ENCODE peak calls at places on chromosomes 16 and 17, in nine cellular contexts. V is CD8-positive, alpha-beta T cell; P is body of pancreas; Y is dorsolateral prefrontal cortex; K is SK-N-SH; G is naive thymus-derived CD4-positive, alpha-beta T cell; X is gastrocnemius medialis; J is CD4-positive, alpha-beta memory T cell; S is OCI-LY7. I is an unnamed sample.
A peak's percentile ranks its signal among the peaks of the same experiment; 100 is the strongest.

GRCh38 chr17:4365628-4366311 is 705 bp downstream of the UBE2G1 start:
- DNase-seq in V (peak; percentile 25), P (peak; percentile 34), Y (no peak), K (peak; percentile 76), G (no peak), X (no peak), J (peak; percentile 57), S (peak; percentile 62), I (peak; percentile 74)

GRCh38 chr16:85137323-85138072 is 25.2 kb upstream of the CIBAR2 start:
- DNase-seq in V (no peak), P (peak; percentile 94), Y (peak; percentile 91), K (peak; percentile 96), G (no peak), X (peak; percentile 91), J (no peak), S (no peak), I (peak; percentile 96)

GRCh38 chr17:80832266-80832676 is 159.4 kb upstream of the CHMP6 start:
- DNase-seq in V (no peak), P (peak; percentile 19), Y (peak; percentile 54), K (peak; percentile 89), G (no peak), X (no peak), J (peak; percentile 26), S (no peak), I (no peak)

GRCh38 chr17:81398855-81399451 is 3.7 kb downstream of the BAHCC1 start:
- DNase-seq in V (no peak), P (no peak), Y (no peak), K (no peak), G (no peak), X (no peak), J (no peak), S (no peak), I (no peak)

GRCh38 chr16:4313563-4314531 is 2.0 kb upstream of the GLIS2 start:
- DNase-seq in V (no peak), P (peak; percentile 90), Y (no peak), K (peak; percentile 79), G (no peak), X (no peak), J (peak; percentile 28), S (peak; percentile 40), I (no peak)

GRCh38 chr17:16215002-16215272 is 397 bp downstream of the NCOR1 start:
- DNase-seq in V (no peak), P (peak; percentile 51), Y (no peak), K (peak; percentile 80), G (no peak), X (peak; percentile 7), J (no peak), S (peak; percentile 60), I (peak; percentile 83)

GRCh38 chr16:67847064-67847861 is at the start of gene CENPT:
- DNase-seq in V (no peak), P (peak; percentile 69), Y (peak; percentile 48), K (peak; percentile 55), G (no peak), X (no peak), J (peak; percentile 55), S (peak; percentile 77), I (no peak)

GRCh38 chr16:85296859-85297698 is 184.8 kb upstream of the CIBAR2 start:
- DNase-seq in V (peak; percentile 41), P (peak; percentile 54), Y (no peak), K (peak; percentile 72), G (peak; percentile 57), X (no peak), J (no peak), S (peak; percentile 72), I (no peak)

GRCh38 chr17:82860606-82861392 is 21.0 kb upstream of the ZNF750 start:
- DNase-seq in V (no peak), P (no peak), Y (no peak), K (no peak), G (no peak), X (no peak), J (no peak), S (no peak), I (no peak)

GRCh38 chr16:89330177-89330856 is 112.8 kb downstream of the ZNF778 start:
- DNase-seq in V (peak; percentile 23), P (peak; percentile 76), Y (no peak), K (no peak), G (peak; percentile 52), X (no peak), J (peak; percentile 74), S (no peak), I (no peak)

GRCh38 chr17:40284085-40284713 is 3.5 kb upstream of the CDC6 start:
- DNase-seq in V (no peak), P (peak; percentile 45), Y (no peak), K (no peak), G (no peak), X (no peak), J (no peak), S (no peak), I (no peak)

GRCh38 chr16:6558661-6559060 is 774.0 kb upstream of the RBFOX1 start:
- DNase-seq in V (no peak), P (no peak), Y (no peak), K (no peak), G (no peak), X (no peak), J (no peak), S (no peak), I (no peak)

GRCh38 chr17:39455919-39456318 is 4.9 kb upstream of the MED1 start:
- DNase-seq in V (no peak), P (no peak), Y (no peak), K (no peak), G (no peak), X (no peak), J (no peak), S (no peak), I (no peak)

GRCh38 chr16:84396537-84397008 is 28.2 kb downstream of the ATP2C2 start:
- DNase-seq in V (no peak), P (no peak), Y (no peak), K (no peak), G (no peak), X (no peak), J (no peak), S (no peak), I (no peak)

GRCh38 chr16:20300312-20301097 is 26.8 kb downstream of the GP2 start:
- DNase-seq in V (no peak), P (peak; percentile 77), Y (peak; percentile 33), K (peak; percentile 67), G (peak; percentile 6), X (no peak), J (no peak), S (peak; percentile 52), I (no peak)

GRCh38 chr16:81697321-81697885 is 81.7 kb upstream of the PLCG2 start:
- DNase-seq in V (peak; percentile 45), P (peak; percentile 59), Y (peak; percentile 53), K (peak; percentile 61), G (peak; percentile 40), X (no peak), J (no peak), S (peak; percentile 31), I (no peak)

GRCh38 chr16:31916056-31916488 is 42.5 kb downstream of the ZNF267 start:
- DNase-seq in V (no peak), P (no peak), Y (no peak), K (no peak), G (no peak), X (no peak), J (no peak), S (peak; percentile 7), I (no peak)

GRCh38 chr16:66979011-66979717 is 9.2 kb upstream of the CES4A start:
- DNase-seq in V (no peak), P (peak; percentile 36), Y (no peak), K (no peak), G (no peak), X (peak; percentile 36), J (no peak), S (no peak), I (no peak)

GRCh38 chr17:9928601-9929341 is 23.7 kb upstream of the RCVRN start:
- DNase-seq in V (no peak), P (peak; percentile 25), Y (no peak), K (peak; percentile 58), G (no peak), X (no peak), J (no peak), S (peak; percentile 20), I (no peak)
- H3K27ac ChIP-seq in V (no peak overlapping the region), P (no peak overlapping the region), Y (peak overlapping the region; percentile 66), K (no peak overlapping the region), G (no peak overlapping the region), X (peak overlapping the region; percentile 13), J (no peak overlapping the region), S (no peak overlapping the region), I (no peak overlapping the region)

DNA sequence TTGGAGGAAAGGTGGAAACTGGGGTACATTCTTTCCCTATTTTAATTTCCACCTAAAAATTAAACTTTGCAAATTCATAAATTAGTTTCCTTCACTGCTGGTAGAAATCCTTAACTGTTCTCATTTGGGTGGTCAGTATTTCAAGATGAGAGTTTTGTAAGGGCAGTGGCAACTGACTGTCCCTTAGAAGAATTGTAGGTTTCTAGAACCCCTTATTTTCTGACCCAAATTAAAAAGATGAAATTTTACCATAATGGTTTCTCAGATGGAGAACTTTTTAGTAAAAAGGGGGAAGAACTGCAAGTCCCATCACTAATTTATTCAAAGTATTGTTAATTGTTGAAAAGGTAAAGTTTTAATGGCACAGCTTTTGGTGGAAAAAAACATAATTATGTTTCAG is 5.6 kb downstream of the IGF2BP1 start:
- DNase-seq in V (no peak), P (no peak), Y (no peak), K (no peak), G (no peak), X (no peak), J (no peak), S (no peak), I (no peak)
- H3K27ac ChIP-seq in V (no peak overlapping the region), P (no peak overlapping the region), Y (no peak overlapping the region), K (no peak overlapping the region), G (no peak overlapping the region), X (no peak overlapping the region), J (no peak overlapping the region), S (no peak overlapping the region), I (no peak overlapping the region)

DNA sequence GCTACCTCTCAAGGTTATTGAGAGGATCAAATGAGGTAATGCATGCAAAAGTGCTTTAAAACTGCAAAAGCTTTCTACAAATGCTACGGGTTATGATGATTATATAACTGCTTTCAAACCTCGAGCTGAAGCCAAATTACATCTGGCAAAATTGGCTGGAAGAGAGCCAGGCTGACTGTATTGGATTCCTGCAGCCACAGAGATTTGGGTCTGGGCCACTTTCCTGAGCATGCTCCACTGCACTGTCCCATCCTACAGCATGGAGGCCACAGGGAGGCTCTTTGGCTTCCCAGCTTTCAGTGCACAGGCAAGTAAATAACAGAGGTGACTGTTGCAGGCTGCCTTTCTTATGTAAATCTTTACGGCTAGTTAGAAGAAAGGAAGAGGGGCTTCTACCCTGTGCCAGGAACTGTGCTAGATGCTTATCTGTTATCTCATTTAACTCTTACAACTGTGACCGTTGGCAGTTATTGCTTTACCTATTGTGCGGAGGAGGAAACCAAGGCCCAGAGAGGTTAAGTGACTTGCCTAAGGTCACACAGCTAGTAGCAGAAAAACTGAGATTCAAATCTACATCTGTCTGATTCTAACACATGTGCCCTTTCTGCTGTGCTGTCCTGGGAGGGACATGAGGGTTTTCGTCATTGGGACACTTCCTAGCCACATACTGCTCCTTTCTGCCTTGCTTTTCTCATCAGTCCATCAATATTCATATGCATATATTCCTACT is 121.8 kb downstream of the SPACA3 start:
- DNase-seq in V (no peak), P (peak; percentile 26), Y (no peak), K (peak; percentile 29), G (no peak), X (no peak), J (no peak), S (no peak), I (no peak)
- H3K27ac ChIP-seq in V (no peak overlapping the region), P (no peak overlapping the region), Y (no peak overlapping the region), K (no peak overlapping the region), G (no peak overlapping the region), X (no peak overlapping the region), J (no peak overlapping the region), S (no peak overlapping the region), I (no peak overlapping the region)

DNA sequence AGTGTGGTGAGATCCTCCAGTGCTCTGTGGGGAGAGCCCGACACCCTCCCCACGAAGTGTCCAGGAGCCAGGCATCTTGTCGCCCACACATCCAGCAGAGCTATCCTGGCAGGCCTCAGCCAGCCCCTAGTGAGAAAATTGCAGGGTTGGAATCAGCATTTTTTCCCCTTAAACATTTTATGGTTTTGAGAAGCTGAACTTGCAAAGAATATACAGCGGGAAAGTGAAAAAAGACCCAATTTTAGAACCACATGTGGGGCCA is 84.6 kb downstream of the SOCS1 start:
- DNase-seq in V (no peak), P (no peak), Y (no peak), K (no peak), G (no peak), X (no peak), J (no peak), S (no peak), I (no peak)
- H3K27ac ChIP-seq in V (no peak overlapping the region), P (no peak overlapping the region), Y (no peak overlapping the region), K (no peak overlapping the region), G (no peak overlapping the region), X (no peak overlapping the region), J (no peak overlapping the region), S (no peak overlapping the region), I (no peak overlapping the region)

I was measured in suprapubic skin.